ENCODE peak calls at places on chromosomes 13 and 19, in nine cellular contexts. T, W, E, F, U, X, N, S and I are unnamed samples.

GRCh38 chr13:41137951-41138350 is 5.3 kb upstream of the KBTBD6 start:
- DNase-seq in N (no peak), T (no peak), E (no peak), U (no peak), S (no peak), W (peak), F (no peak), X (no peak), I (no peak)

GRCh38 chr19:33245948-33246728 is 20.5 kb upstream of the SLC7A10 start:
- DNase-seq in S (no peak), E (no peak), N (no peak), W (peak), F (no peak), U (no peak), T (no peak), X (no peak), I (no peak)

GRCh38 chr19:38538793-38539528 is 78.8 kb downstream of the MAP4K1 start:
- DNase-seq in T (peak), S (no peak), E (no peak), W (no peak), X (peak), F (peak), N (no peak), U (peak), I (no peak)

GRCh38 chr19:17470204-17470841 is at the start of gene SLC27A1:
- DNase-seq in S (peak), W (peak), E (no peak), T (peak), X (peak), N (peak), U (peak), F (peak), I (peak)

GRCh38 chr19:56660381-56661105 is 11.0 kb downstream of the ZNF835 start:
- DNase-seq in E (no peak), T (no peak), X (no peak), N (no peak), U (no peak), S (no peak), W (no peak), F (no peak), I (no peak)

GRCh38 chr13:20369886-20370361 is 137.8 kb upstream of the GJB6 start:
- DNase-seq in T (no peak), N (no peak), F (no peak), U (no peak), X (no peak), W (no peak), S (no peak), E (no peak), I (no peak)

GRCh38 chr19:5058456-5059190 is 89.7 kb downstream of the KDM4B start:
- DNase-seq in U (no peak), N (no peak), E (no peak), T (no peak), W (no peak), S (no peak), F (no peak), X (no peak), I (no peak)

GRCh38 chr19:4061178-4061682 is 5.5 kb downstream of the ZBTB7A start:
- DNase-seq in X (no peak), S (peak), U (peak), E (no peak), W (no peak), T (no peak), N (no peak), F (peak), I (no peak)

GRCh38 chr13:105991622-105992254 is 543.7 kb downstream of the EFNB2 start:
- DNase-seq in S (peak), X (no peak), T (no peak), N (no peak), E (peak), U (no peak), W (peak), F (no peak), I (no peak)

GRCh38 chr13:30963794-30964193 is 31.3 kb downstream of the TEX26 start:
- DNase-seq in W (no peak), T (no peak), U (peak), E (no peak), N (peak), S (peak), F (no peak), X (no peak), I (no peak)

GRCh38 chr19:23762884-23763711 is 4.4 kb upstream of the ZNF681 start:
- DNase-seq in S (peak), X (peak), N (peak), F (peak), W (no peak), E (peak), T (peak), U (peak), I (no peak)